ENCODE peak calls at places on chromosomes 5 and 9, in five cellular contexts. One of them, this sample, is unnamed.

GRCh38 chr5:5658226-5658625 is 235.7 kb downstream of the ICE1 start:
- DNase-seq in A549: peak; percentile 4
- DNase-seq in nephron progenitor cell: no peak
- DNase-seq in retina: no peak
- DNase-seq in Ammon's horn: peak; percentile 77
- DNase-seq in this sample: no peak

GRCh38 chr5:55577353-55578060 is 42.7 kb upstream of the PLPP1 start:
- DNase-seq in A549: no peak
- DNase-seq in nephron progenitor cell: no peak
- DNase-seq in retina: no peak
- DNase-seq in Ammon's horn: peak; percentile 72
- DNase-seq in this sample: no peak

GRCh38 chr9:127954831-127955293 is 17.2 kb upstream of the DPM2 start:
- DNase-seq in A549: no peak
- DNase-seq in nephron progenitor cell: no peak
- DNase-seq in retina: no peak
- DNase-seq in Ammon's horn: peak; percentile 86
- DNase-seq in this sample: no peak

GRCh38 chr5:505946-506555 is 18.2 kb downstream of the SLC9A3 start:
- DNase-seq in A549: no peak
- DNase-seq in nephron progenitor cell: no peak
- DNase-seq in retina: no peak
- DNase-seq in Ammon's horn: no peak
- DNase-seq in this sample: peak; percentile 65

GRCh38 chr9:13364271-13364670 is 84.8 kb upstream of the MPDZ start:
- DNase-seq in A549: no peak
- DNase-seq in nephron progenitor cell: no peak
- DNase-seq in retina: no peak
- DNase-seq in Ammon's horn: no peak
- DNase-seq in this sample: no peak

GRCh38 chr5:44774279-44774880 is 34.4 kb upstream of the MRPS30 start:
- DNase-seq in A549: peak; percentile 49
- DNase-seq in nephron progenitor cell: peak; percentile 15
- DNase-seq in retina: peak; percentile 47
- DNase-seq in Ammon's horn: peak; percentile 59
- DNase-seq in this sample: no peak

GRCh38 chr5:54009357-54009756 is 301.0 kb downstream of the ARL15 start:
- DNase-seq in A549: no peak
- DNase-seq in nephron progenitor cell: no peak
- DNase-seq in retina: no peak
- DNase-seq in Ammon's horn: no peak
- DNase-seq in this sample: no peak

GRCh38 chr9:85298434-85298833 is 443.3 kb downstream of the AGTPBP1 start:
- DNase-seq in A549: no peak
- DNase-seq in nephron progenitor cell: no peak
- DNase-seq in retina: no peak
- DNase-seq in Ammon's horn: no peak
- DNase-seq in this sample: no peak

GRCh38 chr9:78860806-78861475 is 564.0 kb downstream of the PSAT1 start:
- DNase-seq in A549: no peak
- DNase-seq in nephron progenitor cell: no peak
- DNase-seq in retina: no peak
- DNase-seq in Ammon's horn: no peak
- DNase-seq in this sample: no peak

GRCh38 chr9:70587143-70587710 is 172.8 kb upstream of the KLF9 start:
- DNase-seq in A549: no peak
- DNase-seq in nephron progenitor cell: no peak
- DNase-seq in retina: no peak
- DNase-seq in Ammon's horn: peak; percentile 43
- DNase-seq in this sample: no peak

GRCh38 chr9:69546265-69546664 is 125.9 kb downstream of the APBA1 start:
- DNase-seq in A549: peak; percentile 4
- DNase-seq in nephron progenitor cell: peak; percentile 33
- DNase-seq in retina: peak; percentile 55
- DNase-seq in Ammon's horn: no peak
- DNase-seq in this sample: no peak

GRCh38 chr5:133599044-133599443 is 13.3 kb downstream of the FSTL4 start:
- DNase-seq in A549: no peak
- DNase-seq in nephron progenitor cell: no peak
- DNase-seq in retina: no peak
- DNase-seq in Ammon's horn: no peak
- DNase-seq in this sample: no peak

GRCh38 chr5:169696621-169697517 is 59.8 kb downstream of the DOCK2 start:
- DNase-seq in A549: peak; percentile 40
- DNase-seq in nephron progenitor cell: no peak
- DNase-seq in retina: no peak
- DNase-seq in Ammon's horn: no peak
- DNase-seq in this sample: no peak

GRCh38 chr5:9212605-9213004 is 333.3 kb downstream of the SEMA5A start:
- DNase-seq in A549: no peak
- DNase-seq in nephron progenitor cell: no peak
- DNase-seq in retina: no peak
- DNase-seq in Ammon's horn: no peak
- DNase-seq in this sample: no peak

GRCh38 chr5:170278611-170279500 is 18.7 kb downstream of the LCP2 start:
- DNase-seq in A549: no peak
- DNase-seq in nephron progenitor cell: no peak
- DNase-seq in retina: no peak
- DNase-seq in Ammon's horn: peak; percentile 62
- DNase-seq in this sample: peak; percentile 62

GRCh38 chr5:131854134-131854533 is 57.3 kb upstream of the FNIP1 start:
- DNase-seq in A549: no peak
- DNase-seq in nephron progenitor cell: no peak
- DNase-seq in retina: no peak
- DNase-seq in Ammon's horn: no peak
- DNase-seq in this sample: no peak

GRCh38 chr9:111610851-111611250 is 11.4 kb upstream of the PTGR1 start:
- DNase-seq in A549: no peak
- DNase-seq in nephron progenitor cell: no peak
- DNase-seq in retina: no peak
- DNase-seq in Ammon's horn: no peak
- DNase-seq in this sample: no peak

GRCh38 chr5:154366353-154366752 is 79.4 kb upstream of the SAP30L start:
- DNase-seq in A549: no peak
- DNase-seq in nephron progenitor cell: no peak
- DNase-seq in retina: no peak
- DNase-seq in Ammon's horn: no peak
- DNase-seq in this sample: no peak

GRCh38 chr5:172801184-172801671 is 30.2 kb upstream of the DUSP1 start:
- DNase-seq in A549: peak; percentile 61
- DNase-seq in nephron progenitor cell: no peak
- DNase-seq in retina: no peak
- DNase-seq in Ammon's horn: no peak
- DNase-seq in this sample: no peak

GRCh38 chr9:69572611-69573010 is 99.6 kb downstream of the APBA1 start:
- DNase-seq in A549: no peak
- DNase-seq in nephron progenitor cell: no peak
- DNase-seq in retina: no peak
- DNase-seq in Ammon's horn: no peak
- DNase-seq in this sample: no peak

GRCh38 chr5:29899583-29899982 is 1293.9 kb upstream of the CDH6 start:
- DNase-seq in A549: peak; percentile 11
- DNase-seq in nephron progenitor cell: no peak
- DNase-seq in retina: no peak
- DNase-seq in Ammon's horn: no peak
- DNase-seq in this sample: peak; percentile 33

GRCh38 chr5:82912462-82912861 is 164.7 kb downstream of the TMEM167A start:
- DNase-seq in A549: no peak
- DNase-seq in nephron progenitor cell: no peak
- DNase-seq in retina: no peak
- DNase-seq in Ammon's horn: no peak
- DNase-seq in this sample: no peak

GRCh38 chr9:109968702-109969450 is 188.9 kb downstream of the PALM2AKAP2 start:
- DNase-seq in A549: peak; percentile 11
- DNase-seq in nephron progenitor cell: peak; percentile 18
- DNase-seq in retina: peak; percentile 15
- DNase-seq in Ammon's horn: peak; percentile 24
- DNase-seq in this sample: no peak

GRCh38 chr9:87610200-87611155 is 112.8 kb downstream of the DAPK1 start:
- DNase-seq in A549: no peak
- DNase-seq in nephron progenitor cell: no peak
- DNase-seq in retina: no peak
- DNase-seq in Ammon's horn: no peak
- DNase-seq in this sample: no peak

GRCh38 chr9:88874391-88874790 is 116.9 kb upstream of the S1PR3 start:
- DNase-seq in A549: peak; percentile 47
- DNase-seq in nephron progenitor cell: no peak
- DNase-seq in retina: peak; percentile 45
- DNase-seq in Ammon's horn: peak; percentile 23
- DNase-seq in this sample: no peak

GRCh38 chr9:95940265-95940664 is 64.8 kb downstream of the ERCC6L2 start:
- DNase-seq in A549: no peak
- DNase-seq in nephron progenitor cell: no peak
- DNase-seq in retina: no peak
- DNase-seq in Ammon's horn: no peak
- DNase-seq in this sample: no peak

GRCh38 chr9:71549023-71549422 is 219.3 kb downstream of the CEMIP2 start:
- DNase-seq in A549: no peak
- DNase-seq in nephron progenitor cell: no peak
- DNase-seq in retina: no peak
- DNase-seq in Ammon's horn: no peak
- DNase-seq in this sample: no peak

GRCh38 chr9:109912082-109912581 is 132.1 kb downstream of the PALM2AKAP2 start:
- DNase-seq in A549: peak; percentile 35
- DNase-seq in nephron progenitor cell: no peak
- DNase-seq in retina: no peak
- DNase-seq in Ammon's horn: no peak
- DNase-seq in this sample: no peak

GRCh38 chr9:136536051-136536720 is 9.7 kb downstream of the NOTCH1 start:
- DNase-seq in A549: no peak
- DNase-seq in nephron progenitor cell: no peak
- DNase-seq in retina: no peak
- DNase-seq in Ammon's horn: no peak
- DNase-seq in this sample: no peak

GRCh38 chr5:155665371-155665770 is 651.8 kb downstream of the KIF4B start:
- DNase-seq in A549: no peak
- DNase-seq in nephron progenitor cell: peak; percentile 11
- DNase-seq in retina: no peak
- DNase-seq in Ammon's horn: no peak
- DNase-seq in this sample: no peak

GRCh38 chr5:528625-529511 is 4.6 kb upstream of the SLC9A3 start:
- DNase-seq in A549: no peak
- DNase-seq in nephron progenitor cell: no peak
- DNase-seq in retina: no peak
- DNase-seq in Ammon's horn: no peak
- DNase-seq in this sample: no peak

GRCh38 chr9:124716795-124717194 is 54.3 kb downstream of the NR6A1 start:
- DNase-seq in A549: no peak
- DNase-seq in nephron progenitor cell: no peak
- DNase-seq in retina: no peak
- DNase-seq in Ammon's horn: no peak
- DNase-seq in this sample: no peak

GRCh38 chr5:72210913-72211670 is 103.8 kb downstream of the MAP1B start:
- DNase-seq in A549: peak; percentile 39
- DNase-seq in nephron progenitor cell: no peak
- DNase-seq in retina: no peak
- DNase-seq in Ammon's horn: peak; percentile 35
- DNase-seq in this sample: peak; percentile 68

GRCh38 chr5:173689171-173689676 is 72.8 kb upstream of the BOD1 start:
- DNase-seq in A549: peak; percentile 89
- DNase-seq in nephron progenitor cell: no peak
- DNase-seq in retina: peak; percentile 45
- DNase-seq in Ammon's horn: no peak
- DNase-seq in this sample: peak; percentile 41

GRCh38 chr9:78207319-78207718 is 28.6 kb upstream of the CEP78 start:
- DNase-seq in A549: no peak
- DNase-seq in nephron progenitor cell: no peak
- DNase-seq in retina: no peak
- DNase-seq in Ammon's horn: no peak
- DNase-seq in this sample: no peak

GRCh38 chr9:115164511-115164974 is 46.6 kb upstream of the TNC start:
- DNase-seq in A549: no peak
- DNase-seq in nephron progenitor cell: no peak
- DNase-seq in retina: no peak
- DNase-seq in Ammon's horn: peak; percentile 74
- DNase-seq in this sample: no peak

GRCh38 chr9:21294325-21294724 is 10.8 kb downstream of the IFNA5 start:
- DNase-seq in A549: peak; percentile 43
- DNase-seq in nephron progenitor cell: no peak
- DNase-seq in retina: no peak
- DNase-seq in Ammon's horn: no peak
- DNase-seq in this sample: no peak

GRCh38 chr5:93151896-93152295 is 429.1 kb downstream of the NR2F1-AS1 start:
- DNase-seq in A549: no peak
- DNase-seq in nephron progenitor cell: no peak
- DNase-seq in retina: no peak
- DNase-seq in Ammon's horn: no peak
- DNase-seq in this sample: no peak

GRCh38 chr5:111242606-111243005 is 18.4 kb downstream of the CAMK4 start:
- DNase-seq in A549: no peak
- DNase-seq in nephron progenitor cell: no peak
- DNase-seq in retina: no peak
- DNase-seq in Ammon's horn: no peak
- DNase-seq in this sample: no peak